ENCODE peak calls at places on chromosome 12, in four cellular contexts. W is activated CD4-positive, alpha-beta T cell treated with anti-CD3 and anti-CD28 coated beads for 48 hours; P is amygdala; N is left colon. E is an unnamed sample.

GRCh38 chr12:109994262-109995175 is 1.6 kb downstream of the GIT2 start:
- DNase-seq in P (no peak), N (no peak), W (no peak), E (no peak)

GRCh38 chr12:130161261-130162231 is 718 bp upstream of the FZD10 start:
- DNase-seq in N (peak; percentile 3), P (no peak), W (peak; percentile 12), E (no peak)

GRCh38 chr12:53750812-53751335 is 905 bp downstream of the CISTR start:
- DNase-seq in P (no peak), N (no peak), W (peak; percentile 28), E (peak; percentile 64)

GRCh38 chr12:52181757-52182156 is 10.1 kb downstream of the KRT80 start:
- DNase-seq in N (no peak), P (no peak), W (no peak), E (no peak)

GRCh38 chr12:130114952-130115351 is 47.3 kb upstream of the FZD10 start:
- DNase-seq in W (no peak), P (no peak), N (no peak), E (no peak)

GRCh38 chr12:1083888-1084262 is 92.9 kb downstream of the ERC1 start:
- DNase-seq in P (no peak), W (no peak), N (no peak), E (peak; percentile 64)

GRCh38 chr12:97272471-97272870 is 190.1 kb upstream of the RMST start:
- DNase-seq in W (no peak), N (no peak), P (no peak), E (no peak)

GRCh38 chr12:57177354-57177753 is 29.9 kb upstream of the LRP1-AS start:
- DNase-seq in P (no peak), N (no peak), W (no peak), E (no peak)

GRCh38 chr12:38906482-38907170 is 1.2 kb upstream of the CPNE8 start:
- DNase-seq in N (peak; percentile 85), W (peak; percentile 81), P (peak; percentile 77), E (peak; percentile 93)

GRCh38 chr12:42735869-42736361 is 146.4 kb upstream of the PRICKLE1 start:
- DNase-seq in W (no peak), N (no peak), P (no peak), E (no peak)

GRCh38 chr12:116037941-116038837 is 239.3 kb downstream of the MED13L start:
- DNase-seq in P (no peak), N (no peak), W (no peak), E (no peak)

GRCh38 chr12:90205165-90205564 is 496.5 kb upstream of the ATP2B1 start:
- DNase-seq in W (no peak), P (no peak), N (no peak), E (no peak)

GRCh38 chr12:1059162-1059561 is 68.1 kb downstream of the ERC1 start:
- DNase-seq in P (no peak), W (no peak), N (no peak), E (no peak)

GRCh38 chr12:123741937-123742572 is 20.0 kb upstream of the DNAH10 start:
- DNase-seq in N (no peak), W (no peak), P (no peak), E (no peak)

GRCh38 chr12:49098035-49098451 is 3.4 kb upstream of the DHH start:
- DNase-seq in W (peak; percentile 74), N (no peak), P (peak; percentile 16), E (no peak)

GRCh38 chr12:22282283-22282682 is 52.2 kb downstream of the ST8SIA1 start:
- DNase-seq in P (no peak), W (no peak), N (no peak), E (no peak)

GRCh38 chr12:92717202-92717601 is 14.4 kb downstream of the PLEKHG7 start:
- DNase-seq in W (no peak), P (no peak), N (no peak), E (no peak)

GRCh38 chr12:52193991-52194390 is 2.2 kb upstream of the KRT80 start:
- DNase-seq in W (no peak), N (no peak), P (no peak), E (no peak)

GRCh38 chr12:68910128-68910527 is 22.8 kb downstream of the CPM start:
- DNase-seq in P (no peak), N (no peak), W (no peak), E (no peak)

GRCh38 chr12:48001426-48002178 is 2.7 kb downstream of the COL2A1 start:
- DNase-seq in N (peak; percentile 44), P (no peak), W (peak; percentile 11), E (peak; percentile 74)

GRCh38 chr12:115362319-115362976 is 678.5 kb upstream of the TBX3 start:
- DNase-seq in N (no peak), W (no peak), P (no peak), E (no peak)

GRCh38 chr12:69897744-69898143 is 72.7 kb downstream of the MYRFL start:
- DNase-seq in W (no peak), N (no peak), P (no peak), E (no peak)

GRCh38 chr12:52197371-52198231 is 5.8 kb upstream of the KRT80 start:
- DNase-seq in P (no peak), W (no peak), N (no peak), E (peak; percentile 73)

GRCh38 chr12:75714462-75715322 is 203.3 kb upstream of the KRR1 start:
- DNase-seq in P (no peak), N (no peak), W (no peak), E (no peak)

GRCh38 chr12:50186667-50187066 is 19.5 kb upstream of the CERS5 start:
- DNase-seq in P (no peak), W (no peak), N (no peak), E (no peak)

GRCh38 chr12:132379996-132380395 is 50.6 kb upstream of the GALNT9 start:
- DNase-seq in P (no peak), N (no peak), W (no peak), E (no peak)

GRCh38 chr12:63079791-63080395 is 71.1 kb downstream of the AVPR1A start:
- DNase-seq in N (no peak), W (no peak), P (no peak), E (no peak)

GRCh38 chr12:29521951-29522350 is 24.5 kb upstream of the OVCH1 start:
- DNase-seq in W (no peak), P (no peak), N (no peak), E (no peak)

GRCh38 chr12:52906049-52906645 is 1.3 kb upstream of the KRT8 start:
- DNase-seq in P (no peak), W (no peak), N (no peak), E (no peak)

E was measured in ascending aorta.